ENCODE peak calls at places on chromosomes 1 and 21, in four cellular contexts. R, B, Q and F are unnamed samples. For H3K4me1, the result is how much of the 10 kb centered on the place peaks cover.

GRCh38 chr1:118202076-118202608 is 17.1 kb upstream of the SPAG17 start:
- DNase-seq in R (no peak), B (no peak), Q (no peak), F (no peak)

GRCh38 chr1:151934048-151934493 is 24.8 kb upstream of the THEM4 start:
- DNase-seq in R (peak), B (peak), Q (peak), F (peak)

GRCh38 chr1:246335126-246335525 is 172.0 kb downstream of the SMYD3 start:
- DNase-seq in R (no peak), B (no peak), Q (no peak), F (no peak)

GRCh38 chr1:216081445-216081844 is 341.8 kb downstream of the USH2A start:
- DNase-seq in R (no peak), B (no peak), Q (no peak), F (no peak)

GRCh38 chr1:48687271-48688045 is 89.2 kb downstream of the BEND5 start:
- DNase-seq in R (no peak), B (no peak), Q (no peak), F (no peak)

GRCh38 chr1:45355683-45356082 is 15.4 kb upstream of the MUTYH start:
- DNase-seq in R (no peak), B (no peak), Q (no peak), F (no peak)

GRCh38 chr1:32997381-32997891 is 32.8 kb upstream of the RNF19B start:
- DNase-seq in R (no peak), B (no peak), Q (no peak), F (no peak)

GRCh38 chr1:30816211-30817082 is 58.9 kb upstream of the LAPTM5 start:
- DNase-seq in R (no peak), B (peak), Q (peak), F (no peak)

GRCh38 chr1:84936116-84936810 is 43.3 kb upstream of the LPAR3 start:
- DNase-seq in R (peak), B (peak), Q (peak), F (no peak)

GRCh38 chr1:21283524-21283923 is 6.7 kb downstream of the ECE1 start:
- DNase-seq in R (no peak), B (peak), Q (no peak), F (no peak)

GRCh38 chr1:21278208-21278861 is 11.9 kb downstream of the ECE1 start:
- DNase-seq in R (no peak), B (no peak), Q (no peak), F (no peak)

GRCh38 chr1:21278898-21279819 is 11.1 kb downstream of the ECE1 start:
- DNase-seq in R (no peak), B (no peak), Q (no peak), F (no peak)

GRCh38 chr1:21280011-21280471 is 10.2 kb downstream of the ECE1 start:
- DNase-seq in R (no peak), B (no peak), Q (peak), F (no peak)

GRCh38 chr1:21280482-21280881 is 9.8 kb downstream of the ECE1 start:
- DNase-seq in R (no peak), B (no peak), Q (no peak), F (no peak)
- H3K4me1 ChIP-seq in R (under half), B (under half), Q (under half), F (half or more)

DNA sequence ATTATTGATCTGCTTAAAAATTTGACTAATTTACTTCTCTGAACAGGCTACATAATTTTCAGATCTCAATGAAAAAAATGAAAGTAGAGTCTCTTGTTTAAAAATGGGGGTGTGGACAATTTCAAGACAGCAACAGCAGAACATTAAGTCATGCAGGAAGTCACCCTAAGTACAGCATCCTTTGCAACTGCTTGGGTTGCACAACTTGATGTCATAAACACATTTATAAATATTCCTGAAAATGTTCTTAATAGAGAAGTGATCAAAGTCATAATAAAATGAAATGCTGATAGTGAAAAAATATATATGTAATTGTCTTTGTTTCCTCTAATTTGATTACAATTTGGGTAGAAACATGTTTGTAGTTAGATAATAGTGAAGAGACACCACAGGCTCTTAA is 79.3 kb downstream of the TNNI3K start:
- DNase-seq in R (no peak), B (no peak), Q (no peak), F (no peak)
- TF ChIP-seq CTCF in R (no peak), B (no peak), Q (no peak), F (no peak)

DNA sequence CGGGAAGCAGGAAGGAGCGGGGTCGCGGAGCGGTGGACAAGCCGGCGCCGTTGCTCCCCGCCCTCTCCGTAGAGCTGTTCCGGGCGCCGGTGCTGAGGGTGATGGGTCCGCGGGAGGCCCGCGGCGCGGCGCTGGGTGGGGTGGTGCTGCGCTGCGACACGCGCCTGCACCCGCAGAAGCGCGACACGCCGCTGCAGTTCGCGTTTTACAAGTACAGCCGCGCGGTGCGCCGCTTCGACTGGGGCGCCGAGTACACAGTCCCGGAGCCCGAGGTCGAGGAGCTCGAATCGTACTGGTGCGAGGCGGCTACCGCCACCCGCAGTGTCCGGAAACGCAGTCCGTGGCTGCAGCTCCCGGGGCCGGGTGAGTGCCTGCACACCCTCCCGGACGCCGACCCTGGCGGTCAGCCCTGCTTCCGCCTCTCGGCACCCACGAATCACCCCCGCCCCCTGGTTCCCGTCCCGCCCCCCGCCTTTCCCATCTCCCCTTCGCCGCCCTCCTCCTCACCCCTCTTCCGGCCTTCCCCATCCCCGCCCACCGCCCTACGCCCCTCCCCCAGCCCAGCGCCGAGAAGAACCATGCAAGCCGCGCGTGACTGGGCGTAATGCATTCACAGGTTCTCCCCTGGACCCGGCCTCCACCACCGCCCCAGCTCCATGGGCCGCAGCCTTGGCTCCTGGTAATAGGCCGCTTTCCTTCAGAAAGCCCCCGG is 5.4 kb downstream of the FCRLB start:
- DNase-seq in R (peak), B (peak), Q (peak), F (peak)
- TF ChIP-seq POLR2AphosphoS5 in R (peak), B (peak), Q (peak), F (peak)

DNA sequence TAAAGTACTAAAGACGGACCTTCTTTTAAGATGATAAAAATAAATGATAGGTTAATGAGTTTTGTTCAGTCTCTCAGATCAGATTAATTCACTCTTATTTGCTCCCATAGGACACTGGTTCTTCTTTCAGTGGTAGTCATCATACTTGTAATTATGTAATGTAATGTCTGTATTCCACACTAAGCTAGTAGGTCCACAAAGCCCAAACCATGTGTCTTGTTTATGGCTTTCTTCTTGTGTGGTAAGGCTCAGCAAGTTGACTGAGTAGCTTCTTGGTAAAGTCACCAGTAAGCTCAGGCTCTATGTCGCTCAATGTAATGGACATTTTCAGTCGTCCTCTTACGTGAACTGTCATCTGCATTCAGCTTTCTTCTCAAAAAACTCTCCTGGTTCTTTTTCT is 2.5 kb downstream of the LYPLAL1 start:
- DNase-seq in R (no peak), B (no peak), Q (no peak), F (no peak)
- H3K4me1 ChIP-seq in R (under half), B (under half), Q (under half), F (under half)

GRCh38 chr21:41973861-41974751 is 20.3 kb upstream of the C2CD2 start:
- DNase-seq in R (no peak), B (no peak), Q (no peak), F (peak)
- TF ChIP-seq CTCF in R (peak), B (peak), Q (peak), F (no peak)

GRCh38 chr1:24018611-24019580 is 38.8 kb upstream of the SRSF10 start:
- DNase-seq in R (peak), B (peak), Q (peak), F (peak)
- TF ChIP-seq POLR2AphosphoS5 in R (no peak), B (peak), Q (peak), F (peak)

GRCh38 chr1:115822117-115822516 is 18.8 kb downstream of the NHLH2 start:
- DNase-seq in R (no peak), B (no peak), Q (no peak), F (no peak)
- H3K4me1 ChIP-seq in R (under half), B (under half), Q (under half), F (under half)

DNA sequence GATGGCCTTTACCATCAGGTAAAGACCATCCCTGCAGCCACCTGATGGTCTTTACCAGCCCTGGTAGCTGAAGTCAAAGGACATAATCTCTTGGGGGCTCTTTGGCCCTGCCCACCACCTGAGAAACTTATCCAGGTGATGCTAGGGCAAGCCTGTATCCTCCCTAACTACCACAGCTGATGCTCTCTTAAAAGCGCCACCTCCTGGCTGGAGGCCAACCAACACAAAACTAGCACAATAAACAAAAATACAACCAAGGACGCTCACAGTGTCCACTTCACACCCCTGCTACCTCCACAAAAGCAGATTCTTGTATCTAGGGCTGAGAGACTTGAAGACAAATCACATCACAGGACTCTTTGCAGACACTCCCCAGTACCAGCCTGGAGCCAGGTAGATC is 357.1 kb upstream of the POU3F1 start:
- DNase-seq in R (no peak), B (no peak), Q (no peak), F (no peak)
- TF ChIP-seq CTCF in R (peak), B (no peak), Q (no peak), F (no peak)

GRCh38 chr1:161019767-161020572 is 982 bp downstream of the F11R start:
- DNase-seq in R (peak), B (no peak), Q (no peak), F (no peak)

GRCh38 chr1:161020573-161021167 is at the start of gene F11R:
- DNase-seq in R (peak), B (peak), Q (peak), F (peak)

GRCh38 chr1:161021959-161022332 is 994 bp upstream of the F11R start:
- DNase-seq in R (no peak), B (no peak), Q (no peak), F (no peak)

GRCh38 chr1:161018631-161018930 is 2.4 kb downstream of the F11R start:
- DNase-seq in R (no peak), B (no peak), Q (no peak), F (no peak)

GRCh38 chr1:161021168-161021958 is 411 bp upstream of the F11R start:
- DNase-seq in R (peak), B (peak), Q (peak), F (peak)
- TF ChIP-seq POLR2AphosphoS5 in R (peak), B (no peak), Q (peak), F (peak)